ENCODE peak calls at places on chromosomes 12 and 14, in nine cellular contexts. Z is thoracic aorta; V is CD4-positive, CD25-positive, alpha-beta regulatory T cell; L is sigmoid colon; U is cardiac muscle cell; N is CD8-positive, alpha-beta T cell; G is psoas muscle; O is mammary epithelial cell; A is CD4-positive, alpha-beta memory T cell. T is an unnamed sample.

GRCh38 chr12:89618113-89618862 is 90.3 kb downstream of the ATP2B1 start:
- DNase-seq in A (no peak), V (no peak), O (no peak), N (no peak), L (no peak), Z (no peak), U (no peak), G (no peak), T (no peak)

GRCh38 chr12:82027612-82028011 is 268.5 kb upstream of the PPFIA2 start:
- DNase-seq in V (no peak), O (no peak), Z (no peak), N (no peak), L (no peak), A (no peak), G (no peak), U (no peak), T (no peak)

GRCh38 chr12:56836317-56836716 is 73.2 kb downstream of the HSD17B6 start:
- DNase-seq in N (no peak), V (no peak), O (peak; percentile 72), U (no peak), G (peak; percentile 17), L (peak; percentile 74), Z (no peak), A (no peak), T (no peak)

GRCh38 chr12:60819794-60820193 is 1224.0 kb downstream of the SLC16A7 start:
- DNase-seq in L (no peak), O (no peak), U (no peak), N (no peak), A (no peak), Z (no peak), G (no peak), V (no peak), T (no peak)

GRCh38 chr12:3005736-3006135 is 46.5 kb downstream of the TEAD4 start:
- DNase-seq in L (no peak), A (no peak), G (no peak), O (no peak), U (no peak), V (no peak), Z (no peak), N (no peak), T (no peak)

GRCh38 chr14:103748539-103748867 is 32.9 kb downstream of the ZFYVE21 start:
- DNase-seq in G (no peak), A (peak; percentile 28), U (no peak), V (peak; percentile 54), L (peak; percentile 47), O (no peak), N (peak; percentile 57), Z (no peak), T (no peak)

GRCh38 chr14:49526101-49526500 is 60.1 kb downstream of the RPS29 start:
- DNase-seq in V (no peak), N (no peak), U (no peak), A (no peak), Z (no peak), G (no peak), L (no peak), O (no peak), T (no peak)

GRCh38 chr14:79649856-79650255 is 561.4 kb downstream of the DIO2 start:
- DNase-seq in G (no peak), L (no peak), Z (no peak), N (no peak), O (no peak), U (no peak), V (no peak), A (no peak), T (no peak)

GRCh38 chr12:67441736-67442346 is 172.7 kb downstream of the CAND1 start:
- DNase-seq in G (peak; percentile 87), Z (peak; percentile 39), A (peak; percentile 68), N (peak; percentile 78), O (peak; percentile 57), L (peak; percentile 90), U (peak; percentile 91), V (peak; percentile 73), T (peak; percentile 2)

GRCh38 chr12:67640863-67641262 is 7.7 kb upstream of the DYRK2 start:
- DNase-seq in N (no peak), V (no peak), U (no peak), Z (no peak), O (no peak), A (no peak), L (no peak), G (no peak), T (no peak)

GRCh38 chr12:69511469-69511868 is 41.3 kb downstream of the FRS2 start:
- DNase-seq in L (no peak), N (no peak), O (no peak), G (no peak), Z (no peak), V (no peak), U (no peak), A (no peak), T (no peak)
- H3K4me1 ChIP-seq in L (peaks cover 89% of the 10 kb centered on the region), N (peaks cover 15% of the 10 kb centered on the region), O (peaks cover 13% of the 10 kb centered on the region), G (peaks cover 55% of the 10 kb centered on the region), Z (peaks cover 49% of the 10 kb centered on the region), V (peaks cover 8% of the 10 kb centered on the region), U (peaks cover 66% of the 10 kb centered on the region), A (peaks cover 25% of the 10 kb centered on the region), T (peaks cover 68% of the 10 kb centered on the region)

GRCh38 chr12:49748306-49748705 is 6.9 kb downstream of the TMBIM6 start:
- DNase-seq in A (no peak), N (no peak), L (no peak), G (no peak), O (no peak), Z (no peak), V (no peak), U (no peak), T (no peak)

GRCh38 chr12:49748800-49749199 is 7.4 kb downstream of the TMBIM6 start:
- DNase-seq in G (no peak), N (no peak), A (no peak), U (peak; percentile 24), O (no peak), Z (no peak), V (no peak), L (no peak), T (no peak)

GRCh38 chr12:49750027-49750977 is 8.9 kb downstream of the TMBIM6 start:
- DNase-seq in O (peak; percentile 90), A (peak; percentile 43), G (no peak), L (no peak), Z (no peak), V (peak; percentile 30), U (peak; percentile 23), N (peak; percentile 23), T (no peak)

GRCh38 chr12:49750994-49751393 is 9.6 kb downstream of the TMBIM6 start:
- DNase-seq in N (no peak), O (no peak), L (no peak), A (no peak), V (no peak), U (no peak), G (no peak), Z (no peak), T (no peak)
- H3K36me3 ChIP-seq in N (peaks cover 31% of the 10 kb centered on the region), O (peaks cover 31% of the 10 kb centered on the region), L (peaks cover 13% of the 10 kb centered on the region), A (peaks cover 41% of the 10 kb centered on the region), V (peaks cover 41% of the 10 kb centered on the region), U (peaks cover 37% of the 10 kb centered on the region), G (peaks cover 10% of the 10 kb centered on the region), Z (peaks cover 30% of the 10 kb centered on the region), T (peaks cover 67% of the 10 kb centered on the region)

GRCh38 chr14:51094282-51094821 is 553 bp downstream of the TRIM9 start:
- DNase-seq in G (peak; percentile 19), L (peak; percentile 66), A (no peak), V (peak; percentile 11), O (no peak), Z (no peak), N (peak; percentile 14), U (peak; percentile 32), T (no peak)

GRCh38 chr14:51092965-51093364 is 1.9 kb downstream of the TRIM9 start:
- DNase-seq in O (no peak), U (no peak), L (no peak), V (no peak), N (no peak), Z (no peak), G (no peak), A (no peak), T (no peak)

GRCh38 chr14:51094901-51095853 is at the start of gene TRIM9:
- DNase-seq in G (peak; percentile 92), V (peak; percentile 86), Z (peak; percentile 66), L (peak; percentile 98), U (peak; percentile 99), O (peak; percentile 97), N (peak; percentile 91), A (peak; percentile 86), T (peak; percentile 61)

GRCh38 chr14:51095854-51096823 is 1.2 kb upstream of the TRIM9 start:
- DNase-seq in Z (peak; percentile 28), U (no peak), N (peak; percentile 5), O (peak; percentile 48), L (peak; percentile 83), V (peak; percentile 3), G (peak; percentile 58), A (no peak), T (no peak)

DNA sequence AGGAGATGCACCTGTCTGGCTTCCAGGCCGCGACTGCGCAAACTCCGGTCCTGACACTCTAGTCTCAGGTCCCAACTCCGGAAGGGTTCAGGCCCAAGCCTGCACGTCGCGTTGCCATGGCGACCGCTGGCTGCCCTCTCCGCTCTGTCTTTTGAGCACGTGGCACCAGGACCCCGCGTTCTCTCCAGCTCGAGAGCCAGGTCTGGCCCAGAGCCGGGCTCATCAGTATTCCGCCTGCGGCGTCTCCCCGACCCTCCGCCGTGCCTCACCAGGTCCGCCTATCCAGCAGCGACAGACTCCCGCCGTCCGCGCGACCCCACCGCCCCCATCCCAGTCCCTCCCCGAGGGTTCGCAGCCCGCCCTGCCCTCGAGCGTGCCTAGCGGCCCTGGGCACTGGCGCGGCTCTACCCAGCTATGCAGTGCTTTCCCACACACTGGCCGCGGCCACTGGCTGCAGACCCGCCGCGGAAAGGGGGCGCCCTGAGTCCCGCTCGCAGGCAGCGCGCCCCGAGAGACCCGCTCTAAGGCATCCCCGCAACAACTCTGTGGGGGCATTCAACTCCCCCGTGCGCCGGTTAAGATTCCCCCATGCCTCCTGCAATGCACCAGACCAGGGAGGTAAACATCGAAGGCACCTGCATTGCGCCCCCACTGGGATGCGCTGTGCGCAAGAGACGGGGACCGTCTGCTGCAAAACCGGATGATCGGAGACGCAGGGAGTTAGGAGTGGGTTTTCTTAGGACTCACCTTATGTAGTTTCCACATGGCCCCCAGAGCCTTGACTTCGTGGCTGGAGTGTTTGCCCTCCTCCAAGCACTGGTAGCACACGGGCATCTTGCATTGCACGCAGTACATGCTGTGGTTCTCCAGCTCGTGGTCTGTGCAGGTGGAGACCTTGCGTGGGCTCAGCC is 1.3 kb downstream of the TRIM9 start:
- DNase-seq in U (peak; percentile 51), G (peak; percentile 29), L (peak; percentile 70), O (peak; percentile 35), N (peak; percentile 54), Z (no peak), A (peak; percentile 46), V (peak; percentile 38), T (no peak)
- H3K27ac ChIP-seq in U (no peak overlapping the region), G (no peak overlapping the region), L (peak overlapping the region; percentile 89), O (no peak overlapping the region), N (no peak overlapping the region), Z (peak overlapping the region; percentile 34), A (no peak overlapping the region), V (no peak overlapping the region), T (no peak overlapping the region)

DNA sequence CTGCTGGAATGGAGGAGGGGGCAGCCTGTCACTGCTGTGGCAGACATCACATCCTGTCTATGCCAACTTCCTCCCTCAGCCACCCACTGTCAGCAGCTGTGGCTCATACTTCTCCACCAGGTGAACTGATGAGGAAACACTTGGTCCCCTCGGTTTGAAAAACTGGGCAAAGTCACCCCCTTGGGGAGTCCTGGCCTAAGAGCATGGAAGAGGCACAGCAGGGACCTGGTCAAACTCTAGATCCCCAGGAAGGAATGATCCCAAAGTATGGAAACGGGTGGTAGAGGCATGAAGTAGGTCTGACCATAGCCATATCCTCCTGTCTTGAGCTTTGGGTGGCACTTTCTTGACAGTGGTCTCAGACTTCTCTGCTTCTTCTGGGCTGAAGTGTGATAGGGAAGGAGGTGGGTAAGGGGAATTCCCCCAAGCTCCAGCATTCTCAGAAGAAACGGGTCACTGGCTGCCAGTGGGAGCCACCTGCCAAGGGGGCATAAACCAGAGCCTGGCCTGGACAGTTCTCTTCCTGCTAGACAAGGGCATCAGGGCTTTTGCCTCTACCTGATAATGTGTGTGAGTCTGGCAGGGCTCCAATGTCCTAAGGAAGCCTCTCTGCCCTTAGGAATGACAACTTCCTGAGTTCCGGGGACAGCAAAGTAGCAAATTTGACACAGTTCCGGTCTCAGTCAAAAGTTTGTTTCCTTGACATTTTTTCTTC is 36.0 kb downstream of the FMNL3 start:
- DNase-seq in O (no peak), V (peak; percentile 75), N (peak; percentile 69), L (peak; percentile 60), A (peak; percentile 70), U (no peak), Z (no peak), G (no peak), T (no peak)
- H3K4me1 ChIP-seq in O (peaks cover 21% of the 10 kb centered on the region), V (peaks cover 57% of the 10 kb centered on the region), N (peaks cover 78% of the 10 kb centered on the region), L (peaks cover 60% of the 10 kb centered on the region), A (peaks cover 68% of the 10 kb centered on the region), U (peaks cover 41% of the 10 kb centered on the region), Z (peaks cover 39% of the 10 kb centered on the region), G (peaks cover 57% of the 10 kb centered on the region), T (peaks cover 54% of the 10 kb centered on the region)